ENCODE peak calls at places on chromosomes 6 and 20, in six cellular contexts. H, Y, D, F, N and X are unnamed samples.

GRCh38 chr6:128252293-128253176 is 267.9 kb downstream of the PTPRK start:
- DNase-seq in H (peak; percentile 37), Y (no peak), D (no peak), F (no peak), N (no peak), X (no peak)

GRCh38 chr6:29953706-29954105 is 11.4 kb downstream of the HLA-A start:
- DNase-seq in H (no peak), Y (no peak), D (no peak), F (no peak), N (no peak), X (peak; percentile 13)

GRCh38 chr20:58267389-58268215 is 39.1 kb upstream of the ANKRD60 start:
- DNase-seq in H (no peak), Y (no peak), D (no peak), F (no peak), N (no peak), X (no peak)

GRCh38 chr20:41509801-41510200 is 108.4 kb downstream of the CHD6 start:
- DNase-seq in H (peak; percentile 69), Y (no peak), D (no peak), F (peak; percentile 77), N (no peak), X (no peak)

GRCh38 chr6:35343835-35344550 is 1.6 kb downstream of the PPARD start:
- DNase-seq in H (no peak), Y (no peak), D (no peak), F (no peak), N (no peak), X (no peak)

GRCh38 chr6:73774311-73774766 is 78.3 kb downstream of the CD109 start:
- DNase-seq in H (peak; percentile 88), Y (no peak), D (no peak), F (peak; percentile 96), N (no peak), X (peak; percentile 89)

GRCh38 chr6:111057074-111057752 is 30.1 kb upstream of the SLC16A10 start:
- DNase-seq in H (peak; percentile 52), Y (no peak), D (peak; percentile 5), F (peak; percentile 44), N (no peak), X (peak; percentile 26)

GRCh38 chr6:24495516-24495847 is 713 bp downstream of the ALDH5A1 start:
- DNase-seq in H (peak; percentile 14), Y (peak; percentile 75), D (no peak), F (peak; percentile 41), N (no peak), X (no peak)

GRCh38 chr6:137530404-137530803 is 36.2 kb upstream of the OLIG3 start:
- DNase-seq in H (no peak), Y (no peak), D (no peak), F (no peak), N (no peak), X (no peak)

DNA sequence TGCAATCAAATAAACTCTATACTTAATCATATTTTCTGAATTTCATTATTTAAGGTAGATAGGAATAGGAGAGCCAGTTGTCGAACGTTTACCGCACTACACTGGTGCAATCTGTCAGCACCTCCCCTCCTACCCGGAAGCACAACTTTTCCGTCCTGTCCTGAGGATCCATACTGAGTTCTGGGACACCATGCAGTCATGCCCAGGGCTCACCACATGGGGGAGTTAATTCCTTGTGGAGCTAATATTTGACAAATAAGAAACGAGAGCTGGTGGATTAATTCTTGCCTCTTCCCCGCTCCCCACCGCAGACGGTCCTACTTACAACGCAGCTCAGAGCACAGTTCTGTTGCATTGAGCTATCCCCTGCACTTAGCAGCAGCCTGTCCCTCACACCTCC is 107.7 kb upstream of the RALGAPA2 start:
- DNase-seq in H (no peak), Y (peak; percentile 73), D (no peak), F (no peak), N (no peak), X (peak; percentile 31)
- H2AFZ ChIP-seq in H (no peak overlapping the region), Y (no peak overlapping the region), D (peak overlapping the region; percentile 67), F (no peak overlapping the region), N (peak overlapping the region; percentile 87), X (no peak overlapping the region)

GRCh38 chr6:142722010-142722409 is 223.0 kb downstream of the HIVEP2 start:
- DNase-seq in H (no peak), Y (no peak), D (no peak), F (no peak), N (no peak), X (no peak)

GRCh38 chr6:142726616-142727015 is 218.4 kb downstream of the HIVEP2 start:
- DNase-seq in H (no peak), Y (no peak), D (no peak), F (no peak), N (no peak), X (peak; percentile 93)

GRCh38 chr6:142728910-142729481 is 216.0 kb downstream of the HIVEP2 start:
- DNase-seq in H (peak; percentile 58), Y (no peak), D (no peak), F (peak; percentile 28), N (no peak), X (peak; percentile 51)

GRCh38 chr6:142728367-142728766 is 216.6 kb downstream of the HIVEP2 start:
- DNase-seq in H (no peak), Y (no peak), D (no peak), F (no peak), N (no peak), X (peak; percentile 61)

GRCh38 chr6:142725024-142725770 is 219.8 kb downstream of the HIVEP2 start:
- DNase-seq in H (no peak), Y (no peak), D (no peak), F (no peak), N (no peak), X (peak; percentile 61)
- H2BK120ac ChIP-seq in H (no peak overlapping the region), Y (no peak overlapping the region), D (no peak overlapping the region), F (no peak overlapping the region), N (no peak overlapping the region), X (no peak overlapping the region)

GRCh38 chr6:26321005-26321404 is 44.0 kb upstream of the BTN3A2 start:
- DNase-seq in H (no peak), Y (no peak), D (no peak), F (no peak), N (no peak), X (no peak)

GRCh38 chr6:26324295-26324727 is 40.7 kb upstream of the BTN3A2 start:
- DNase-seq in H (no peak), Y (no peak), D (no peak), F (no peak), N (no peak), X (no peak)

GRCh38 chr6:26322645-26323482 is 42.1 kb upstream of the BTN3A2 start:
- DNase-seq in H (peak; percentile 96), Y (peak; percentile 57), D (no peak), F (peak; percentile 96), N (no peak), X (peak; percentile 95)

GRCh38 chr6:26327450-26328264 is 37.3 kb upstream of the BTN3A2 start:
- DNase-seq in H (peak; percentile 81), Y (peak; percentile 82), D (no peak), F (peak; percentile 86), N (no peak), X (peak; percentile 42)

DNA sequence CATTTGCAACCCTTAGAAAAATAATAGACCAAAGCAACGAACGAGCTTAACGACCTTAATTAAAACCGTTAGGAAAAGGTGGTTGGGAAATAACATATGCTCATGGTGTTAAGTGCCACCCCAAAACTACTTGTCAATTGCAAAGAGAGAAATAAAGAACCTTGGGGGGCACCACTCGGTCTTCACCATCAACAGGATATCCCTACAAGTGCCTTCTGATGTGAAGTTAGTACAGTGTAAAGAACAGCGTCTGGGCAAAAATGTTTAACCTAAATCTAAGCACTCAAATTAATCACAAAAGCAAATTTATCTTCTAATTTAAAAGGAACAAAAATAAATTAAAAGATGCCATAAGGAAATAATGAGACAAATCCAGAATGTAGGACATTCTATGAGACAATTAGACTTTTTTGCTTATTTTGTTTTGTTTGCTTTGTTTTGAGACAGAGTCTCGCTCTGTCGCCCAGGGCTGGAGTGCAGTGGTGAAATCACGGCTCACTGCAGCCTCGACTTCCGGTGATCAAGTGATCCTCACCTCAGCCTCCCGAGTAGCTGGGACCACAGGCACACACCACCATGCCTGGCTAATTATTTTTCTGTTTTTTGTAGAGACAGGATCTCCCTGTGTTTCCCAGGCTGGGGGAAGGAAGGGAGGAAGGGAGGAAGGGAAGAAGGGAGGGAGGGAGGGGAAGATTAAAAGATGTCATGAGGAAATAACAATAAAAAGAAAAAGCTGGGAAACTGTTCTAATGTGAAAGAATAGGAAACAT is 41.3 kb upstream of the BTN3A2 start:
- DNase-seq in H (no peak), Y (no peak), D (no peak), F (no peak), N (no peak), X (no peak)
- H2AFZ ChIP-seq in H (no peak overlapping the region), Y (no peak overlapping the region), D (no peak overlapping the region), F (no peak overlapping the region), N (no peak overlapping the region), X (no peak overlapping the region)

DNA sequence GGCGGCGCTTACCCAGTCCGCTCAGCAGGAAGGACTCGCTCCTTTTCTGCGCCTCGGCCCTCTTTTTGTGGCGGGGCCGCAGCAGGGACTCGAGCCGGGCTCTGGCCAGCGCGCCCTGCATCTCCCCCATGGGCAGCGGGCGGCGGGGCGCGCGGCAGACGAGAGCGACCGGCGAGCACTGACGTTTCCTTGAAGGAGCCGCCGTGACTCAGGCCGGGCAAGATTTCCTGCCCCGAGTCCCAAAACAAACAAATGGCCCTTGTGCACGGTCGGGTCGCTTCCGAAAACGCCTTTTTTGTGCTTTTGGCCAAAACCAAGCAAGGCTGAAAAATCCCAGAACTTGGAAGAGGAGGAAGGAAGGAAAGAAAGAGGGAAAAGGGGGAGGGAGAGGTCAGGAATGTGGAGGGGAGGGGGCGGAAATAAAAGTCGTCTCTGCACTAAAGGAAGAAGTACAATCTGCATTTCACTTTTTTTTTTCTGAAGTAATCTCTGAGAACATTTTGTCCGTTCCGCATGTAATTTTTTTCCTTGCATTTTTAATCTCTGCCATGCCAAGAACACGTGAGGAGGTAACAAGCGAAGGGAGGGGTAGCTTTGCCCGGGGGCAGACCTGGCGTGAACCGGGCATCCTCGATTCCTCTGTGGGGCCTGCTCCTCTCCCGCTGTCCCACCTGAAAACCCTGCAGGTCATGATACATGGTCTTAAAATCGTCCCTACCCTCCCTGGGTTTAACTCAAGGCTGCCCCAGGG is 123.3 kb upstream of the SLC2A12 start:
- DNase-seq in H (peak; percentile 78), Y (no peak), D (peak; percentile 52), F (peak; percentile 83), N (no peak), X (peak; percentile 73)
- H2BK120ac ChIP-seq in H (peak overlapping the region; percentile 84), Y (no peak overlapping the region), D (peak overlapping the region; percentile 21), F (peak overlapping the region; percentile 99), N (no peak overlapping the region), X (peak overlapping the region; percentile 97)

DNA sequence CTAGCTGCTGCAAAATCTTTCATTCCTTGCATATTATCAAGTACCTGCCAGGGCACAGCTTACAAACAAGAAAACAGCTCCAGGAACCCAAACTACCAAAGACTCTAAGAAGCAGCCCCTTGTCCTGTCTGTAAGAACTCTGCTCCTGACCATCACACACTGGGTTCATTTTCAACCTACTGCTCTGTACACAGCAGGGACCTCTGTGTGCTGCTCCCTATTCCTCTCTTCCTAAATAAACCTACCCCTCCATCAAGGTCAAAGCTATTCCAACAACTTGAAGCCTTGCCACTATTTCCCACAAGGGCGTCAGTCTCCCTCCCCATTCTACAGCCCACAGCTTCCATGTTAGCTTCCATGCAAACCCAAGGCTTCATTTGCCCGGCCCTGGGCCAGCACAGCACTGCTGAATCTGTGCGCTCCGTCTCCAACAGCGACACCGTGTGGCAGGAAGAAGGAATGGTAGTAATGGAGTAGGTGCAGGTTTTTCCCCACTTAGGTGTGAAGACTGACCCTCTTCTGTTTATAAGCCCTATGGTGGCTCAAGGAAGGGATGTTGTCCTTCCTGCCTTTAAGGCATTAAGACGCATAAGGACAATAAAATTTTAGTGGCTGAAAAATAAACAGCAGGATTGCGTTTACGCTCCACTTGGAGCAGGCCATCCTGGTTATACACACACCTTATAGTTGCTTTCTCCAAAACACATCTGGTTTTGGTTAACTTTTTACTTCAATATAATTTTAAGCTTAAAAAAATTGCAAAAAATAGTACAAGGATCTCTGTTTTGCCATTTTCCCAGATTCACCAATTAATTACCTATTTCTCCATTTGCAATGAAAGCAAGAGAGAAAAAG is 115.2 kb upstream of the NXT1 start:
- DNase-seq in H (peak; percentile 54), Y (peak; percentile 83), D (peak; percentile 60), F (peak; percentile 69), N (peak; percentile 39), X (peak; percentile 52)
- H2AFZ ChIP-seq in H (no peak overlapping the region), Y (no peak overlapping the region), D (no peak overlapping the region), F (peak overlapping the region; percentile 18), N (peak overlapping the region; percentile 97), X (no peak overlapping the region)